ENCODE peak calls at places on chromosomes 12 and 14, in four cellular contexts. One of them, this sample, is unnamed.

GRCh38 chr14:24851837-24852236 is 198.1 kb downstream of the STXBP6 start:
- DNase-seq in cardiac muscle cell: peak; percentile 56
- DNase-seq in GM23338: no peak
- DNase-seq in endothelial cell of umbilical vein: no peak
- DNase-seq in this sample: no peak

GRCh38 chr12:27048822-27049752 is 26.7 kb downstream of the MED21 start:
- DNase-seq in endothelial cell of umbilical vein: peak; percentile 28
- DNase-seq in GM23338: no peak
- DNase-seq in cardiac muscle cell: peak; percentile 90
- DNase-seq in this sample: no peak

GRCh38 chr12:27542628-27543027 is 18.6 kb downstream of the PPFIBP1 start:
- DNase-seq in cardiac muscle cell: peak; percentile 90
- DNase-seq in endothelial cell of umbilical vein: no peak
- DNase-seq in GM23338: no peak
- DNase-seq in this sample: no peak

GRCh38 chr12:53179694-53180269 is 740 bp upstream of the ZNF740 start:
- DNase-seq in GM23338: no peak
- DNase-seq in endothelial cell of umbilical vein: no peak
- DNase-seq in cardiac muscle cell: no peak
- DNase-seq in this sample: no peak

GRCh38 chr14:95248422-95248821 is 71.3 kb downstream of the CLMN start:
- DNase-seq in endothelial cell of umbilical vein: no peak
- DNase-seq in GM23338: no peak
- DNase-seq in cardiac muscle cell: no peak
- DNase-seq in this sample: no peak

GRCh38 chr12:109053382-109054123 is 1.2 kb downstream of the USP30 start:
- DNase-seq in GM23338: no peak
- DNase-seq in cardiac muscle cell: peak; percentile 2
- DNase-seq in endothelial cell of umbilical vein: no peak
- DNase-seq in this sample: no peak

GRCh38 chr14:64943981-64944520 is 1.5 kb upstream of the GPX2 start:
- DNase-seq in GM23338: no peak
- DNase-seq in cardiac muscle cell: no peak
- DNase-seq in endothelial cell of umbilical vein: no peak
- DNase-seq in this sample: peak; percentile 7

GRCh38 chr12:46965137-46965536 is 114.3 kb upstream of the PCED1B start:
- DNase-seq in GM23338: no peak
- DNase-seq in endothelial cell of umbilical vein: no peak
- DNase-seq in cardiac muscle cell: no peak
- DNase-seq in this sample: no peak

GRCh38 chr12:79415754-79416435 is 274.9 kb downstream of the PAWR start:
- DNase-seq in endothelial cell of umbilical vein: no peak
- DNase-seq in GM23338: peak; percentile 51
- DNase-seq in cardiac muscle cell: no peak
- DNase-seq in this sample: no peak

GRCh38 chr14:59252772-59253500 is 64.5 kb downstream of the DAAM1 start:
- DNase-seq in GM23338: no peak
- DNase-seq in cardiac muscle cell: peak; percentile 87
- DNase-seq in endothelial cell of umbilical vein: no peak
- DNase-seq in this sample: no peak

GRCh38 chr12:125892276-125892675 is 827.0 kb downstream of the AACS start:
- DNase-seq in endothelial cell of umbilical vein: no peak
- DNase-seq in cardiac muscle cell: no peak
- DNase-seq in GM23338: no peak
- DNase-seq in this sample: no peak

GRCh38 chr12:26770239-26771070 is 62.5 kb downstream of the ITPR2 start:
- DNase-seq in GM23338: no peak
- DNase-seq in cardiac muscle cell: no peak
- DNase-seq in endothelial cell of umbilical vein: no peak
- DNase-seq in this sample: no peak

GRCh38 chr12:10101042-10101579 is 2.3 kb upstream of the CLEC1A start:
- DNase-seq in GM23338: no peak
- DNase-seq in cardiac muscle cell: no peak
- DNase-seq in endothelial cell of umbilical vein: peak; percentile 63
- DNase-seq in this sample: peak; percentile 69

GRCh38 chr12:77120695-77121094 is 55.3 kb upstream of the E2F7 start:
- DNase-seq in cardiac muscle cell: peak; percentile 61
- DNase-seq in GM23338: no peak
- DNase-seq in endothelial cell of umbilical vein: peak; percentile 89
- DNase-seq in this sample: no peak

GRCh38 chr12:108390495-108391203 is 51.5 kb upstream of the CMKLR1 start:
- DNase-seq in cardiac muscle cell: no peak
- DNase-seq in endothelial cell of umbilical vein: no peak
- DNase-seq in GM23338: peak; percentile 17
- DNase-seq in this sample: no peak

GRCh38 chr14:76011959-76012802 is 26.6 kb downstream of the IFT43 start:
- DNase-seq in cardiac muscle cell: peak; percentile 34
- DNase-seq in endothelial cell of umbilical vein: no peak
- DNase-seq in GM23338: peak; percentile 42
- DNase-seq in this sample: peak; percentile 88

GRCh38 chr14:105455766-105456660 is 18.6 kb upstream of the CRIP2 start:
- DNase-seq in endothelial cell of umbilical vein: no peak
- DNase-seq in cardiac muscle cell: no peak
- DNase-seq in GM23338: no peak
- DNase-seq in this sample: no peak

GRCh38 chr12:46908236-46908935 is 82.6 kb upstream of the SLC38A4 start:
- DNase-seq in endothelial cell of umbilical vein: no peak
- DNase-seq in GM23338: no peak
- DNase-seq in cardiac muscle cell: peak; percentile 19
- DNase-seq in this sample: no peak

GRCh38 chr12:116060765-116061164 is 216.7 kb downstream of the MED13L start:
- DNase-seq in cardiac muscle cell: no peak
- DNase-seq in endothelial cell of umbilical vein: no peak
- DNase-seq in GM23338: no peak
- DNase-seq in this sample: no peak

GRCh38 chr12:105487961-105488360 is 157.5 kb downstream of the C12orf75 start:
- DNase-seq in endothelial cell of umbilical vein: peak; percentile 83
- DNase-seq in cardiac muscle cell: no peak
- DNase-seq in GM23338: no peak
- DNase-seq in this sample: no peak

GRCh38 chr12:89353823-89354629 is 1.7 kb upstream of the DUSP6 start:
- DNase-seq in GM23338: peak; percentile 96
- DNase-seq in endothelial cell of umbilical vein: peak; percentile 66
- DNase-seq in cardiac muscle cell: peak; percentile 74
- DNase-seq in this sample: peak; percentile 95

GRCh38 chr14:74647061-74647833 is 35.2 kb upstream of the LTBP2 start:
- DNase-seq in GM23338: no peak
- DNase-seq in endothelial cell of umbilical vein: no peak
- DNase-seq in cardiac muscle cell: no peak
- DNase-seq in this sample: no peak

GRCh38 chr14:51527073-51527472 is 124.6 kb upstream of the FRMD6 start:
- DNase-seq in GM23338: no peak
- DNase-seq in endothelial cell of umbilical vein: no peak
- DNase-seq in cardiac muscle cell: peak; percentile 55
- DNase-seq in this sample: no peak

GRCh38 chr12:119938049-119938667 is 50.9 kb upstream of the BICDL1 start:
- DNase-seq in GM23338: peak; percentile 83
- DNase-seq in cardiac muscle cell: peak; percentile 62
- DNase-seq in endothelial cell of umbilical vein: peak; percentile 51
- DNase-seq in this sample: no peak

GRCh38 chr12:84502907-84503787 is 409.5 kb downstream of the SLC6A15 start:
- DNase-seq in cardiac muscle cell: peak; percentile 78
- DNase-seq in endothelial cell of umbilical vein: peak; percentile 45
- DNase-seq in GM23338: peak; percentile 87
- DNase-seq in this sample: no peak

GRCh38 chr12:46675736-46676135 is 150.1 kb downstream of the SLC38A4 start:
- DNase-seq in endothelial cell of umbilical vein: peak; percentile 54
- DNase-seq in cardiac muscle cell: peak; percentile 69
- DNase-seq in GM23338: peak; percentile 74
- DNase-seq in this sample: peak; percentile 74

GRCh38 chr14:50772361-50772760 is 58.6 kb downstream of the NIN start:
- DNase-seq in endothelial cell of umbilical vein: no peak
- DNase-seq in cardiac muscle cell: peak; percentile 60
- DNase-seq in GM23338: no peak
- DNase-seq in this sample: no peak

GRCh38 chr14:103428732-103429556 is 43.7 kb downstream of the MARK3 start:
- DNase-seq in GM23338: peak; percentile 38
- DNase-seq in cardiac muscle cell: no peak
- DNase-seq in endothelial cell of umbilical vein: peak; percentile 10
- DNase-seq in this sample: no peak

GRCh38 chr12:55619352-55620138 is 17.1 kb upstream of the OR10P1 start:
- DNase-seq in endothelial cell of umbilical vein: peak; percentile 95
- DNase-seq in cardiac muscle cell: peak; percentile 94
- DNase-seq in GM23338: peak; percentile 98
- DNase-seq in this sample: no peak

GRCh38 chr14:103530390-103530789 is 1.4 kb downstream of the TRMT61A start:
- DNase-seq in GM23338: peak; percentile 79
- DNase-seq in cardiac muscle cell: peak; percentile 38
- DNase-seq in endothelial cell of umbilical vein: no peak
- DNase-seq in this sample: no peak

GRCh38 chr14:75542585-75543091 is 20.4 kb downstream of the BATF start:
- DNase-seq in cardiac muscle cell: peak; percentile 85
- DNase-seq in endothelial cell of umbilical vein: no peak
- DNase-seq in GM23338: peak; percentile 18
- DNase-seq in this sample: peak; percentile 92

GRCh38 chr14:99809864-99810854 is 16.9 kb downstream of the EML1 start:
- DNase-seq in cardiac muscle cell: no peak
- DNase-seq in endothelial cell of umbilical vein: no peak
- DNase-seq in GM23338: no peak
- DNase-seq in this sample: no peak
- H3K4me1 ChIP-seq in cardiac muscle cell: no peaks in the 10 kb centered on the region
- H3K4me1 ChIP-seq in endothelial cell of umbilical vein: no peaks in the 10 kb centered on the region
- H3K4me1 ChIP-seq in GM23338: no peaks in the 10 kb centered on the region
- H3K4me1 ChIP-seq in this sample: no peaks in the 10 kb centered on the region

DNA sequence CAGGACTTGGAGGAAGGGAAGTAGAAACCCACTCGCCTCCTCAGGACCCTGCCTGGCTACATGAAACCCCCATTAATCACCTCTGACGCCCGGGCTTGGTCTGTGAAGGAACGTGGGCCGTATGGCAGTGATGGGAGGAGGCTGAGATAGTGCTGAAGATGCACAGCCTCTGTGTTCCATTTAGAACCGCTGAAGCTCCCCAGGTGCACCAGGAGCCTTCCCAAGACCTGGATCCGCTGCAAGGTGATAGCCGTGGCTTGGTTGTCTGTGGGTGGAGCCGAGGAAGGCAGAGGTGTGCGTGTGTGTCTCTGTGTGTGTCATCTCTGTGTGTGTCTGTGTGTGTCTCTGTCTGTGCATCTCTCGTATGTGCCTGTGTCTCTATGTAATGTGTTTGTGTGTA is 293.1 kb downstream of the CACNA1C start:
- DNase-seq in endothelial cell of umbilical vein: no peak
- DNase-seq in GM23338: no peak
- DNase-seq in cardiac muscle cell: no peak
- DNase-seq in this sample: no peak
- H3K4me1 ChIP-seq in endothelial cell of umbilical vein: no peaks in the 10 kb centered on the region
- H3K4me1 ChIP-seq in GM23338: peaks cover 19% of the 10 kb centered on the region
- H3K4me1 ChIP-seq in cardiac muscle cell: peaks cover 16% of the 10 kb centered on the region
- H3K4me1 ChIP-seq in this sample: peaks cover 8% of the 10 kb centered on the region

GRCh38 chr14:77181603-77182437 is at the start of gene TMEM63C:
- DNase-seq in endothelial cell of umbilical vein: no peak
- DNase-seq in cardiac muscle cell: peak; percentile 15
- DNase-seq in GM23338: peak; percentile 99
- DNase-seq in this sample: peak; percentile 87
- H3K4me1 ChIP-seq in endothelial cell of umbilical vein: no peaks in the 10 kb centered on the region
- H3K4me1 ChIP-seq in cardiac muscle cell: no peaks in the 10 kb centered on the region
- H3K4me1 ChIP-seq in GM23338: peaks cover 13% of the 10 kb centered on the region
- H3K4me1 ChIP-seq in this sample: peaks cover 5% of the 10 kb centered on the region

GRCh38 chr12:43882578-43883178 is 46.8 kb downstream of the TMEM117 start:
- DNase-seq in cardiac muscle cell: peak; percentile 77
- DNase-seq in GM23338: peak; percentile 79
- DNase-seq in endothelial cell of umbilical vein: peak; percentile 65
- DNase-seq in this sample: no peak

GRCh38 chr12:43884683-43885410 is 49.0 kb downstream of the TMEM117 start:
- DNase-seq in cardiac muscle cell: no peak
- DNase-seq in endothelial cell of umbilical vein: no peak
- DNase-seq in GM23338: no peak
- DNase-seq in this sample: no peak

GRCh38 chr12:43880547-43880946 is 44.7 kb downstream of the TMEM117 start:
- DNase-seq in endothelial cell of umbilical vein: no peak
- DNase-seq in cardiac muscle cell: no peak
- DNase-seq in GM23338: no peak
- DNase-seq in this sample: no peak

GRCh38 chr12:43883311-43883710 is 47.4 kb downstream of the TMEM117 start:
- DNase-seq in GM23338: no peak
- DNase-seq in cardiac muscle cell: no peak
- DNase-seq in endothelial cell of umbilical vein: no peak
- DNase-seq in this sample: no peak

GRCh38 chr12:43883748-43884147 is 47.9 kb downstream of the TMEM117 start:
- DNase-seq in GM23338: no peak
- DNase-seq in endothelial cell of umbilical vein: no peak
- DNase-seq in cardiac muscle cell: no peak
- DNase-seq in this sample: no peak
- H3K4me1 ChIP-seq in GM23338: no peaks in the 10 kb centered on the region
- H3K4me1 ChIP-seq in endothelial cell of umbilical vein: no peaks in the 10 kb centered on the region
- H3K4me1 ChIP-seq in cardiac muscle cell: peaks cover 17% of the 10 kb centered on the region
- H3K4me1 ChIP-seq in this sample: no peaks in the 10 kb centered on the region

GRCh38 chr12:122945047-122945592 is 21.1 kb downstream of the ABCB9 start:
- DNase-seq in cardiac muscle cell: no peak
- DNase-seq in GM23338: no peak
- DNase-seq in endothelial cell of umbilical vein: no peak
- DNase-seq in this sample: no peak
- H3K4me1 ChIP-seq in cardiac muscle cell: no peaks in the 10 kb centered on the region
- H3K4me1 ChIP-seq in GM23338: no peaks in the 10 kb centered on the region
- H3K4me1 ChIP-seq in endothelial cell of umbilical vein: peaks cover 43% of the 10 kb centered on the region
- H3K4me1 ChIP-seq in this sample: no peaks in the 10 kb centered on the region

This sample was measured in kidney.